ENCODE peak calls at places on chromosomes 5 and 9, in eight cellular contexts. U, L, C, H, D, Q, N and O are unnamed samples.

GRCh38 chr9:113416149-113416726 is 5.7 kb downstream of the C9orf43 start:
- DNase-seq in U (no peak), L (no peak), C (no peak), H (no peak), D (no peak), Q (no peak), N (no peak), O (no peak)

GRCh38 chr9:127133739-127134167 is 11.3 kb upstream of the ANGPTL2 start:
- DNase-seq in U (no peak), L (no peak), C (peak), H (no peak), D (peak), Q (peak), N (peak), O (no peak)

GRCh38 chr5:17234384-17234783 is 17.0 kb downstream of the BASP1 start:
- DNase-seq in U (no peak), L (no peak), C (no peak), H (no peak), D (no peak), Q (no peak), N (no peak), O (no peak)

GRCh38 chr5:68652507-68652906 is 437.0 kb downstream of the PIK3R1 start:
- DNase-seq in U (no peak), L (no peak), C (peak), H (peak), D (peak), Q (no peak), N (no peak), O (no peak)

GRCh38 chr9:137972355-137972987 is 94.9 kb downstream of the CACNA1B start:
- DNase-seq in U (peak), L (no peak), C (no peak), H (no peak), D (no peak), Q (no peak), N (no peak), O (no peak)

GRCh38 chr9:88889386-88889785 is 101.9 kb upstream of the S1PR3 start:
- DNase-seq in U (no peak), L (no peak), C (peak), H (no peak), D (no peak), Q (no peak), N (no peak), O (no peak)

GRCh38 chr9:89712285-89712684 is 107.5 kb downstream of the GADD45G start:
- DNase-seq in U (no peak), L (no peak), C (no peak), H (no peak), D (peak), Q (no peak), N (no peak), O (no peak)

GRCh38 chr9:116008278-116008677 is 145.3 kb upstream of the PAPPA start:
- DNase-seq in U (no peak), L (no peak), C (no peak), H (peak), D (no peak), Q (peak), N (no peak), O (no peak)

GRCh38 chr5:82413302-82414042 is 135.3 kb upstream of the RPS23 start:
- DNase-seq in U (no peak), L (no peak), C (peak), H (peak), D (no peak), Q (no peak), N (no peak), O (peak)

GRCh38 chr9:34346873-34347799 is 17.8 kb downstream of the NUDT2 start:
- DNase-seq in U (no peak), L (no peak), C (no peak), H (no peak), D (no peak), Q (no peak), N (no peak), O (no peak)

GRCh38 chr5:125679522-125679921 is 743.7 kb upstream of the GRAMD2B start:
- DNase-seq in U (no peak), L (no peak), C (no peak), H (no peak), D (no peak), Q (no peak), N (no peak), O (no peak)

GRCh38 chr5:109844695-109845094 is 155.0 kb downstream of the MAN2A1 start:
- DNase-seq in U (no peak), L (no peak), C (peak), H (no peak), D (no peak), Q (no peak), N (no peak), O (no peak)

GRCh38 chr5:16995372-16995771 is 59.3 kb upstream of the MYO10 start:
- DNase-seq in U (no peak), L (no peak), C (peak), H (no peak), D (no peak), Q (no peak), N (no peak), O (no peak)

GRCh38 chr9:137912671-137913070 is 35.1 kb downstream of the CACNA1B start:
- DNase-seq in U (no peak), L (no peak), C (no peak), H (no peak), D (no peak), Q (no peak), N (no peak), O (no peak)

GRCh38 chr9:93258818-93259489 is 75.0 kb downstream of the WNK2 start:
- DNase-seq in U (peak), L (no peak), C (no peak), H (no peak), D (peak), Q (no peak), N (no peak), O (no peak)

GRCh38 chr5:153350192-153350883 is 140.1 kb upstream of the GRIA1 start:
- DNase-seq in U (no peak), L (no peak), C (no peak), H (no peak), D (no peak), Q (peak), N (no peak), O (no peak)

GRCh38 chr5:11197726-11198125 is 436.7 kb upstream of the DAP start:
- DNase-seq in U (no peak), L (no peak), C (no peak), H (no peak), D (no peak), Q (no peak), N (no peak), O (no peak)

DNA sequence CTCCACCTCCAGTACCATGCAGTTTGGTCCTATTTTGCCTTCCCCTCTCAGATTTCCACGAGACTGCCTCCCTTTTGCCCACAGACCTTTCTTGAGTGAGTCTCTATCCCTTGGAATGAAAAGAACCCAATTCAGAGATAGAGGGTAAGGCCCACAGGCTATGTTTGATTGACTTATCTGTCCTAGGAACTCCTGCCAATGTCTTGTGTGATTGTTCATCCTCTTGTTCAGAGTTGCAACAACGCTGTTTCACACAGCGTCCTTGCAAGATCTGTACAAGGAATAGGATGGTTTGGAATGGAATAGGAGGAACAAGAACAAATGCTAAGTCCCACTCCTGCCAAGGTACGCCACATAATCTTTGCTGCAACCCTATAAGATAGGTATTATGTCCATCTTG is 142.2 kb upstream of the ABCA1 start:
- DNase-seq in U (no peak), L (no peak), C (peak), H (no peak), D (no peak), Q (no peak), N (no peak), O (no peak)
- H3K27ac ChIP-seq in U (no peak), L (no peak), C (peak), H (no peak), D (no peak), Q (no peak), N (no peak), O (peak)

GRCh38 chr5:157559301-157559700 is 16.3 kb downstream of the ADAM19 start:
- DNase-seq in U (no peak), L (no peak), C (peak), H (peak), D (no peak), Q (no peak), N (no peak), O (peak)

GRCh38 chr5:157562111-157562581 is 13.4 kb downstream of the ADAM19 start:
- DNase-seq in U (no peak), L (no peak), C (no peak), H (no peak), D (no peak), Q (peak), N (no peak), O (no peak)

GRCh38 chr5:157558681-157559080 is 16.9 kb downstream of the ADAM19 start:
- DNase-seq in U (no peak), L (no peak), C (no peak), H (no peak), D (no peak), Q (no peak), N (no peak), O (no peak)

GRCh38 chr5:157560560-157560959 is 15.0 kb downstream of the ADAM19 start:
- DNase-seq in U (no peak), L (no peak), C (no peak), H (no peak), D (no peak), Q (no peak), N (no peak), O (no peak)

GRCh38 chr5:157561105-157561504 is 14.5 kb downstream of the ADAM19 start:
- DNase-seq in U (no peak), L (no peak), C (no peak), H (no peak), D (no peak), Q (no peak), N (no peak), O (no peak)
- H3K27ac ChIP-seq in U (no peak), L (no peak), C (peak), H (no peak), D (no peak), Q (no peak), N (no peak), O (no peak)

GRCh38 chr9:20732118-20732517 is 48.1 kb downstream of the FOCAD start:
- DNase-seq in U (no peak), L (no peak), C (peak), H (peak), D (no peak), Q (no peak), N (no peak), O (peak)
- H3K27ac ChIP-seq in U (no peak), L (no peak), C (peak), H (no peak), D (no peak), Q (no peak), N (no peak), O (peak)

GRCh38 chr9:134735441-134736175 is 94.0 kb downstream of the COL5A1 start:
- DNase-seq in U (no peak), L (no peak), C (no peak), H (no peak), D (peak), Q (no peak), N (no peak), O (no peak)
- H3K27ac ChIP-seq in U (no peak), L (no peak), C (no peak), H (peak), D (peak), Q (no peak), N (no peak), O (no peak)